ENCODE peak calls at places on chromosomes 6 and 20, in five cellular contexts. B, T, Z, I and U are unnamed samples.
A peak's percentile ranks its signal among the peaks of the same experiment; 100 is the strongest.

GRCh38 chr6:5782783-5783567 is 223.8 kb downstream of the NRN1 start:
- DNase-seq in B (no peak), T (peak; percentile 96), Z (no peak), I (no peak), U (no peak)

GRCh38 chr6:48068326-48069191 is 42.4 kb downstream of the PTCHD4 start:
- DNase-seq in B (peak; percentile 19), T (peak; percentile 18), Z (no peak), I (no peak), U (peak; percentile 74)

GRCh38 chr20:63522981-63523611 is 2.5 kb downstream of the PPDPF start:
- DNase-seq in B (no peak), T (peak; percentile 57), Z (no peak), I (no peak), U (peak; percentile 69)

GRCh38 chr6:116410945-116411623 is 40.3 kb downstream of the DSE start:
- DNase-seq in B (peak; percentile 22), T (no peak), Z (no peak), I (no peak), U (no peak)

GRCh38 chr6:26125015-26125690 is 37.9 kb downstream of the HFE start:
- DNase-seq in B (no peak), T (peak; percentile 53), Z (no peak), I (no peak), U (no peak)

GRCh38 chr6:126923807-126924206 is 194.7 kb upstream of the RSPO3 start:
- DNase-seq in B (no peak), T (no peak), Z (no peak), I (no peak), U (no peak)

GRCh38 chr6:126657556-126658129 is 317.7 kb downstream of the CENPW start:
- DNase-seq in B (peak; percentile 39), T (no peak), Z (peak; percentile 39), I (no peak), U (no peak)

GRCh38 chr20:17965042-17965697 is 3.4 kb downstream of the SNX5 start:
- DNase-seq in B (no peak), T (peak; percentile 43), Z (no peak), I (no peak), U (no peak)

GRCh38 chr20:2397595-2398145 is 17.0 kb downstream of the TGM6 start:
- DNase-seq in B (no peak), T (no peak), Z (no peak), I (no peak), U (no peak)

GRCh38 chr6:140009286-140009685 is 634.8 kb upstream of the CITED2 start:
- DNase-seq in B (no peak), T (no peak), Z (no peak), I (no peak), U (no peak)

GRCh38 chr6:110326609-110327008 is 31.5 kb downstream of the METTL24 start:
- DNase-seq in B (no peak), T (no peak), Z (no peak), I (no peak), U (no peak)

GRCh38 chr6:126919947-126920346 is 198.5 kb upstream of the RSPO3 start:
- DNase-seq in B (peak; percentile 71), T (no peak), Z (no peak), I (no peak), U (no peak)

GRCh38 chr20:56827763-56828162 is 198.7 kb downstream of the TFAP2C start:
- DNase-seq in B (no peak), T (no peak), Z (no peak), I (no peak), U (no peak)

GRCh38 chr6:157994126-157994795 is 12.6 kb downstream of the SYNJ2 start:
- DNase-seq in B (no peak), T (no peak), Z (no peak), I (no peak), U (no peak)

GRCh38 chr6:80537321-80537972 is 431.0 kb downstream of the BCKDHB start:
- DNase-seq in B (no peak), T (no peak), Z (no peak), I (no peak), U (no peak)

GRCh38 chr6:152062476-152062875 is 255.0 kb downstream of the ESR1 start:
- DNase-seq in B (no peak), T (no peak), Z (no peak), I (no peak), U (no peak)

GRCh38 chr6:39530201-39530759 is 194.9 kb downstream of the KIF6 start:
- DNase-seq in B (peak; percentile 16), T (no peak), Z (no peak), I (no peak), U (no peak)

GRCh38 chr6:4895971-4896370 is 107.9 kb downstream of the RPP40 start:
- DNase-seq in B (no peak), T (no peak), Z (no peak), I (no peak), U (no peak)

GRCh38 chr6:53858196-53858595 is 63.4 kb downstream of the LRRC1 start:
- DNase-seq in B (no peak), T (no peak), Z (no peak), I (no peak), U (no peak)
- H3K4me1 ChIP-seq in B (peaks cover 14% of the 10 kb centered on the region), T (peaks cover 15% of the 10 kb centered on the region), Z (peaks cover 6% of the 10 kb centered on the region), I (peaks cover 8% of the 10 kb centered on the region), U (no peaks in the 10 kb centered on the region)

GRCh38 chr6:20021795-20022194 is 184.6 kb downstream of the ID4 start:
- DNase-seq in B (no peak), T (no peak), Z (no peak), I (no peak), U (no peak)

GRCh38 chr6:20028143-20028542 is 184.1 kb downstream of the MBOAT1 start:
- DNase-seq in B (no peak), T (peak; percentile 29), Z (peak; percentile 4), I (no peak), U (no peak)

GRCh38 chr6:20024316-20024673 is 187.1 kb downstream of the ID4 start:
- DNase-seq in B (no peak), T (no peak), Z (no peak), I (no peak), U (no peak)

GRCh38 chr6:20025681-20026080 is 186.6 kb downstream of the MBOAT1 start:
- DNase-seq in B (no peak), T (no peak), Z (no peak), I (no peak), U (no peak)

GRCh38 chr6:20024979-20025378 is 187.3 kb downstream of the MBOAT1 start:
- DNase-seq in B (no peak), T (no peak), Z (no peak), I (no peak), U (no peak)
- TF ChIP-seq CTCF in B (no peak), T (no peak), Z (no peak), I (no peak), U (no peak)

GRCh38 chr20:46000571-46001145 is 8.1 kb upstream of the MMP9 start:
- DNase-seq in B (no peak), T (no peak), Z (no peak), I (no peak), U (no peak)

GRCh38 chr20:45999908-46000570 is 8.7 kb upstream of the MMP9 start:
- DNase-seq in B (no peak), T (no peak), Z (no peak), I (no peak), U (no peak)

GRCh38 chr20:45998761-45999160 is 9.9 kb upstream of the MMP9 start:
- DNase-seq in B (no peak), T (no peak), Z (no peak), I (no peak), U (peak; percentile 60)

GRCh38 chr20:45997187-45997586 is 11.5 kb upstream of the MMP9 start:
- DNase-seq in B (no peak), T (no peak), Z (no peak), I (no peak), U (no peak)

GRCh38 chr20:45998337-45998736 is 10.4 kb upstream of the MMP9 start:
- DNase-seq in B (no peak), T (no peak), Z (no peak), I (no peak), U (no peak)
- H3K4me1 ChIP-seq in B (peaks cover 4% of the 10 kb centered on the region), T (no peaks in the 10 kb centered on the region), Z (peaks cover 4% of the 10 kb centered on the region), I (no peaks in the 10 kb centered on the region), U (no peaks in the 10 kb centered on the region)

GRCh38 chr20:36752582-36752981 is 6.7 kb upstream of the NDRG3 start:
- DNase-seq in B (no peak), T (no peak), Z (no peak), I (no peak), U (no peak)

GRCh38 chr20:36758276-36758675 is 12.4 kb upstream of the NDRG3 start:
- DNase-seq in B (no peak), T (no peak), Z (no peak), I (no peak), U (no peak)

GRCh38 chr20:36760647-36761046 is 12.9 kb downstream of the DSN1 start:
- DNase-seq in B (no peak), T (no peak), Z (no peak), I (no peak), U (no peak)

GRCh38 chr20:36754656-36755222 is 8.8 kb upstream of the NDRG3 start:
- DNase-seq in B (peak; percentile 83), T (no peak), Z (peak; percentile 37), I (no peak), U (no peak)

DNA sequence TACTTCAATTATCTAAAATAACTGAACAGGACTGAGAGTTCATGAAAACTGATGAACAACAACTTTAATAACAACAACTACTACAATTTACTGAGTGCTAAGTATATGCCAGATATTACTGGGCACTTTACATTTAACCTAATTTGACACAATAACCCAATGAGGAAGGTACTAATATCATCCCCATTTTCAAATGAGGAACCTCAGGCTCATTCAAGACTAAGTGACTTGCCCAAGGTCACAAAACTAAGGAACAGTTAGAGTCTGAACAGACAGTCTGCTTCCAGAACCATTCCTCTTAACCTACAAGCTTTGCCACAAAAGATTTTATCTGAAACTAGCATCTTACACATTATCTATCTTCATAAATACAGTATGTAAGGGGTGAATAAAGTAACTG is 10.6 kb upstream of the NDRG3 start:
- DNase-seq in B (no peak), T (no peak), Z (no peak), I (no peak), U (no peak)
- TF ChIP-seq CTCF in B (no peak), T (no peak), Z (no peak), I (no peak), U (no peak)